ENCODE peak calls at places on chromosomes 12 and 14, in five cellular contexts. One of them, this sample, is unnamed.

GRCh38 chr14:55097894-55098560 is 31.0 kb upstream of the LGALS3 start:
- DNase-seq in breast epithelium: no peak
- DNase-seq in PC-9: no peak
- DNase-seq in cardiac muscle cell: no peak
- DNase-seq in upper lobe of right lung: no peak
- DNase-seq in this sample: no peak

GRCh38 chr14:83290447-83290846 is 1756.8 kb upstream of the SEL1L start:
- DNase-seq in upper lobe of right lung: no peak
- DNase-seq in cardiac muscle cell: no peak
- DNase-seq in PC-9: no peak
- DNase-seq in breast epithelium: no peak
- DNase-seq in this sample: no peak

GRCh38 chr14:105019861-105020814 is 745 bp downstream of the CDCA4 start:
- DNase-seq in breast epithelium: no peak
- DNase-seq in PC-9: no peak
- DNase-seq in cardiac muscle cell: peak; percentile 46
- DNase-seq in upper lobe of right lung: peak; percentile 73
- DNase-seq in this sample: no peak

GRCh38 chr14:20624495-20625070 is 16.9 kb downstream of the OR6S1 start:
- DNase-seq in PC-9: peak; percentile 34
- DNase-seq in cardiac muscle cell: peak; percentile 82
- DNase-seq in breast epithelium: no peak
- DNase-seq in upper lobe of right lung: peak; percentile 86
- DNase-seq in this sample: no peak

GRCh38 chr12:55938826-55939501 is 8.0 kb downstream of the DGKA start:
- DNase-seq in breast epithelium: no peak
- DNase-seq in PC-9: no peak
- DNase-seq in cardiac muscle cell: no peak
- DNase-seq in upper lobe of right lung: no peak
- DNase-seq in this sample: no peak

GRCh38 chr14:61338457-61338856 is 17.1 kb downstream of the PRKCH start:
- DNase-seq in cardiac muscle cell: no peak
- DNase-seq in PC-9: no peak
- DNase-seq in upper lobe of right lung: no peak
- DNase-seq in breast epithelium: no peak
- DNase-seq in this sample: no peak

GRCh38 chr14:32560213-32560857 is 231.2 kb downstream of the AKAP6 start:
- DNase-seq in cardiac muscle cell: peak; percentile 92
- DNase-seq in breast epithelium: no peak
- DNase-seq in PC-9: peak; percentile 45
- DNase-seq in upper lobe of right lung: no peak
- DNase-seq in this sample: peak; percentile 58

GRCh38 chr12:46442239-46442638 is 69.7 kb upstream of the SLC38A2 start:
- DNase-seq in cardiac muscle cell: peak; percentile 44
- DNase-seq in PC-9: no peak
- DNase-seq in upper lobe of right lung: no peak
- DNase-seq in breast epithelium: no peak
- DNase-seq in this sample: no peak

GRCh38 chr14:75469606-75470237 is 41.9 kb downstream of the JDP2 start:
- DNase-seq in cardiac muscle cell: no peak
- DNase-seq in upper lobe of right lung: peak; percentile 92
- DNase-seq in PC-9: no peak
- DNase-seq in breast epithelium: peak; percentile 87
- DNase-seq in this sample: no peak

GRCh38 chr14:87503711-87504110 is 489.3 kb downstream of the GALC start:
- DNase-seq in upper lobe of right lung: no peak
- DNase-seq in cardiac muscle cell: no peak
- DNase-seq in breast epithelium: no peak
- DNase-seq in PC-9: no peak
- DNase-seq in this sample: no peak

GRCh38 chr14:104881369-104881979 is 16.4 kb downstream of the CEP170B start:
- DNase-seq in upper lobe of right lung: no peak
- DNase-seq in breast epithelium: no peak
- DNase-seq in cardiac muscle cell: no peak
- DNase-seq in PC-9: no peak
- DNase-seq in this sample: no peak

GRCh38 chr12:46430340-46430948 is 57.9 kb upstream of the SLC38A2 start:
- DNase-seq in cardiac muscle cell: peak; percentile 80
- DNase-seq in PC-9: peak; percentile 28
- DNase-seq in upper lobe of right lung: no peak
- DNase-seq in breast epithelium: no peak
- DNase-seq in this sample: peak; percentile 48

GRCh38 chr14:100894416-100894815 is 9.1 kb downstream of the RTL1 start:
- DNase-seq in PC-9: no peak
- DNase-seq in breast epithelium: peak; percentile 9
- DNase-seq in upper lobe of right lung: peak; percentile 40
- DNase-seq in cardiac muscle cell: no peak
- DNase-seq in this sample: no peak

GRCh38 chr14:60253649-60254048 is 4.6 kb downstream of the PPM1A start:
- DNase-seq in PC-9: no peak
- DNase-seq in cardiac muscle cell: no peak
- DNase-seq in upper lobe of right lung: no peak
- DNase-seq in breast epithelium: no peak
- DNase-seq in this sample: no peak

GRCh38 chr12:84924956-84925355 is 12.4 kb upstream of the SLC6A15 start:
- DNase-seq in upper lobe of right lung: no peak
- DNase-seq in PC-9: no peak
- DNase-seq in cardiac muscle cell: peak; percentile 41
- DNase-seq in breast epithelium: no peak
- DNase-seq in this sample: no peak

DNA sequence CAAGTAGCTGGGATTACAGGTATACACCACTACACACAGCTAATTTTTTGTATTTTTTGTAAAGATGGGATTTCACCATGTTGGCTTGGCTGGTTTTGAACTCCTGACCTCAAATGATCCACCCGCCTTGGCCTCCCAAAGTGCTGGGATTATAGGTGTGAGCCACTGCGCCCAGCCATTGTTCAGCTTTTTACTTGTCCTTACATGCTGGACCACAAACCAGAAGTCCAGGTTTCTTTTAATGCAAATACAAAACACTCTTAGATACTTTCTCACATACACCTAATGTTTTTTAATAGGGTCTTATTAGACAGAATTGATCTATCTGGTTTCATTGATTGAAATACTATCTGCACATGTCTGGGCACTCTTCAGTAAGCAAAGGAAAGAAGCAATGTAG is 40.5 kb downstream of the BTG1 start:
- DNase-seq in PC-9: no peak
- DNase-seq in breast epithelium: no peak
- DNase-seq in cardiac muscle cell: no peak
- DNase-seq in upper lobe of right lung: no peak
- DNase-seq in this sample: no peak
- H3K4me3 ChIP-seq in PC-9: no peak overlapping the region
- H3K4me3 ChIP-seq in breast epithelium: no peak overlapping the region
- H3K4me3 ChIP-seq in cardiac muscle cell: no peak overlapping the region
- H3K4me3 ChIP-seq in upper lobe of right lung: no peak overlapping the region
- H3K4me3 ChIP-seq in this sample: no peak overlapping the region

DNA sequence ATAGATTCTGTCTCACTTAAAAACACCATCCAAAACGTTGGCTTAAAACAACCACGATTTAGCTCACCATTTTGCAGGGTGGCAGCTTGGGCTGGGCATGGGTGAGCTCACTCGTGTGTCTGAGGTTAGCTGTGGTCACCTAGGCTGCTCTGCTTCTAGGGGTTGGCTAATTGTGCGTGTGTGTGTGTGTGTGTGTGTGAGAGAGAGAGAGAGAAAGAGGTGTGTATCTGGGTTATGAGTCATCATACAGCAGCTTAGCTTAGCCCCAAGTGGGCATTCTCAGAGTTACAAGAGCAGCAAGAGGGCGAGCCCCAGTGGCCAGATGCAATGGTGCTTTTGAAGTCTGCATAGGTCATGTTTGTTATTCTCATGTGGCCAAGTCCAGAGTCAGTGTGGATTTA is 6.0 kb downstream of the FBXW8 start:
- DNase-seq in PC-9: peak; percentile 62
- DNase-seq in breast epithelium: no peak
- DNase-seq in upper lobe of right lung: peak; percentile 76
- DNase-seq in cardiac muscle cell: peak; percentile 71
- DNase-seq in this sample: no peak
- TF ChIP-seq CTCF in PC-9: peak; percentile 55
- TF ChIP-seq CTCF in breast epithelium: no peak
- TF ChIP-seq CTCF in upper lobe of right lung: peak; percentile 15
- TF ChIP-seq CTCF in cardiac muscle cell: peak; percentile 23
- TF ChIP-seq CTCF in this sample: no peak

GRCh38 chr14:36504805-36505192 is 15.2 kb downstream of the NKX2-1 start:
- DNase-seq in cardiac muscle cell: no peak
- DNase-seq in breast epithelium: no peak
- DNase-seq in upper lobe of right lung: no peak
- DNase-seq in PC-9: no peak
- DNase-seq in this sample: no peak
- H3K27me3 ChIP-seq in cardiac muscle cell: peaks cover 100% of the 10 kb centered on the region
- H3K27me3 ChIP-seq in breast epithelium: no peaks in the 10 kb centered on the region
- H3K27me3 ChIP-seq in upper lobe of right lung: peaks cover 86% of the 10 kb centered on the region
- H3K27me3 ChIP-seq in PC-9: no peaks in the 10 kb centered on the region
- H3K27me3 ChIP-seq in this sample: peaks cover 43% of the 10 kb centered on the region

GRCh38 chr14:42523656-42524055 is 917.0 kb downstream of the LRFN5 start:
- DNase-seq in PC-9: no peak
- DNase-seq in breast epithelium: no peak
- DNase-seq in upper lobe of right lung: no peak
- DNase-seq in cardiac muscle cell: no peak
- DNase-seq in this sample: no peak
- H3K4me3 ChIP-seq in PC-9: no peak overlapping the region
- H3K4me3 ChIP-seq in breast epithelium: no peak overlapping the region
- H3K4me3 ChIP-seq in upper lobe of right lung: no peak overlapping the region
- H3K4me3 ChIP-seq in cardiac muscle cell: no peak overlapping the region
- H3K4me3 ChIP-seq in this sample: no peak overlapping the region